ENCODE peak calls at places on chromosomes 11 and 22, in eight cellular contexts. A is psoas muscle, J is substantia nigra, B is brain microvascular endothelial cell, K is HL-60, U is caudate nucleus, W is right atrium auricular region, G is epithelial cell of prostate. V is an unnamed sample.

GRCh38 chr11:99893803-99894202 is 793.3 kb upstream of the ARHGAP42 start:
- DNase-seq in A (no peak), J (no peak), B (no peak), K (no peak), U (no peak), W (no peak), G (no peak), V (no peak)

GRCh38 chr22:30045001-30045887 is 35.0 kb upstream of the HORMAD2 start:
- DNase-seq in A (no peak), J (no peak), B (no peak), K (no peak), U (no peak), W (peak), G (no peak), V (no peak)

GRCh38 chr11:124766156-124766555 is 4.1 kb upstream of the ESAM start:
- DNase-seq in A (no peak), J (no peak), B (no peak), K (no peak), U (no peak), W (no peak), G (no peak), V (no peak)

GRCh38 chr22:24510694-24511625 is 15.8 kb downstream of the UPB1 start:
- DNase-seq in A (peak), J (no peak), B (peak), K (peak), U (no peak), W (no peak), G (no peak), V (no peak)

GRCh38 chr11:122690801-122691649 is 35.5 kb downstream of the UBASH3B start:
- DNase-seq in A (no peak), J (no peak), B (no peak), K (peak), U (no peak), W (no peak), G (no peak), V (no peak)

GRCh38 chr11:126603486-126603885 is 248.0 kb downstream of the ST3GAL4 start:
- DNase-seq in A (no peak), J (no peak), B (no peak), K (no peak), U (no peak), W (no peak), G (no peak), V (no peak)

GRCh38 chr11:44776840-44777536 is 50.2 kb downstream of the TSPAN18 start:
- DNase-seq in A (no peak), J (no peak), B (no peak), K (no peak), U (no peak), W (no peak), G (no peak), V (no peak)

GRCh38 chr22:27866136-27867091 is 52.6 kb downstream of the PITPNB start:
- DNase-seq in A (no peak), J (no peak), B (no peak), K (no peak), U (no peak), W (peak), G (peak), V (peak)

GRCh38 chr11:10927533-10927932 is 69.7 kb upstream of the ZBED5 start:
- DNase-seq in A (no peak), J (no peak), B (no peak), K (no peak), U (no peak), W (no peak), G (no peak), V (no peak)

GRCh38 chr22:29751139-29751538 is 15.7 kb downstream of the ZMAT5 start:
- DNase-seq in A (no peak), J (no peak), B (no peak), K (peak), U (no peak), W (no peak), G (no peak), V (no peak)

GRCh38 chr11:61106296-61106695 is 4.0 kb downstream of the CD5 start:
- DNase-seq in A (no peak), J (no peak), B (no peak), K (no peak), U (no peak), W (no peak), G (no peak), V (no peak)
- H3K27ac ChIP-seq in A (no peak), J (no peak), B (no peak), K (no peak), U (no peak), W (no peak), G (no peak), V (no peak)

DNA sequence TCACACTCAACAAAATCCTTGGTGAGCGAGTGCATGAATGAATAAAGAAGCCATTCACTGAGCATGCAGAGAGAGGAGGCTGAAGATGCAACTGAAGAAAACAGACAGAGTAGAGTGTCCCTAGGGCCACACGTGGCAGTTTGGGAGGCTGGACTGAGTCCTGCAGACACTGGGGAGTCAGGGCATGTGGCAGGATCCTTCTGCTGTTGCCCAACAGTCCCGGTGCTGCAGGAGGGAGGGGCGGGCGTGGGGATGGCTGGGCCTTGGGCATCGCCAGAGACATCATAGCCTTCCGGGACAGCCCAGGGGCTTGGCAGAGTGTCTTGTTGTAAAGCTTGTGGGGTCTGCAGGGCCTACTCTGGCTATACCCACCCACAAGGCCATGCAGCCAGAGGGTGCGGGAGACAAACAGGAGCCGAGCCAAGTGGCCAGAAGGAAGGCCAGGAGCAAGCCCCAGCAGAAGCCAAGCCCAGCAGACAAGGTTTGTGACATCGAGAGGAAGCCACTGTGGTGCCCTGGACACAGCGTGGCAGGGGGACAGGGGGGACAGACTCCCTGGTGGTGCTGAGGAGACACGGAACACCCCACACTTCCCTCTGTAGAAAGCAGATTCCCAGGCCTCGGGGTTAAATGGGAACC is 26.7 kb upstream of the FBLN1 start:
- DNase-seq in A (peak), J (no peak), B (no peak), K (no peak), U (no peak), W (peak), G (no peak), V (no peak)
- H3K27ac ChIP-seq in A (no peak), J (no peak), B (no peak), K (no peak), U (no peak), W (no peak), G (no peak), V (no peak)

DNA sequence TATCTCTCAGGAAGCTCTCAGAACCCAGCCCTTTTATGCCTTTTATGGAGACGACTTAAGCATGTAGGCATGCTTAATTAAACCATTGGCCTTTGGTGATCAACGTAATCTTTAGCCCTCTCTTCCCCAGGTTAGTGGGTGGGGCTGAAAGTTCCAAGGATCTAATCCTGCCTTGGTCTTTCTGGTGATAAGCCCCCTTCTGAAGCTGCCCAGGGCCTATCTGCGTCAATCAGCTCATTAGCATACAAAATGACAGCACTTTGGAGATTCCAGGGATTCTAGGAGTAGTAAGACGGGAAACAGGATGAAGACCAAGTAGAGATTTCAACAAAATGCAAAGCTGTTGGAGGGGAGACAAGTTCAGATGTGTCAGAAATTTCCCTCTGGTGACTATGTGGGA is 3.1 kb downstream of the FAM118A start:
- DNase-seq in A (no peak), J (no peak), B (no peak), K (no peak), U (no peak), W (no peak), G (no peak), V (no peak)
- H3K27ac ChIP-seq in A (no peak), J (no peak), B (no peak), K (no peak), U (no peak), W (peak), G (no peak), V (no peak)

GRCh38 chr11:63840356-63841060 is 1.6 kb downstream of the MARK2 start:
- DNase-seq in A (no peak), J (no peak), B (no peak), K (peak), U (no peak), W (no peak), G (no peak), V (no peak)
- H3K27ac ChIP-seq in A (peak), J (peak), B (no peak), K (peak), U (peak), W (peak), G (peak), V (peak)

GRCh38 chr22:32777997-32778396 is 23.5 kb upstream of the TIMP3 start:
- DNase-seq in A (no peak), J (no peak), B (no peak), K (no peak), U (no peak), W (no peak), G (no peak), V (no peak)

GRCh38 chr22:32785636-32786418 is 15.7 kb upstream of the TIMP3 start:
- DNase-seq in A (no peak), J (no peak), B (no peak), K (no peak), U (no peak), W (no peak), G (no peak), V (no peak)

GRCh38 chr22:32776800-32777199 is 24.7 kb upstream of the TIMP3 start:
- DNase-seq in A (no peak), J (no peak), B (no peak), K (peak), U (no peak), W (no peak), G (no peak), V (no peak)

GRCh38 chr22:32780726-32781310 is 20.7 kb upstream of the TIMP3 start:
- DNase-seq in A (no peak), J (no peak), B (no peak), K (no peak), U (no peak), W (no peak), G (no peak), V (no peak)

GRCh38 chr22:32781695-32782094 is 19.8 kb upstream of the TIMP3 start:
- DNase-seq in A (no peak), J (no peak), B (no peak), K (no peak), U (no peak), W (no peak), G (no peak), V (no peak)
- H3K27ac ChIP-seq in A (no peak), J (no peak), B (no peak), K (no peak), U (no peak), W (no peak), G (no peak), V (no peak)

DNA sequence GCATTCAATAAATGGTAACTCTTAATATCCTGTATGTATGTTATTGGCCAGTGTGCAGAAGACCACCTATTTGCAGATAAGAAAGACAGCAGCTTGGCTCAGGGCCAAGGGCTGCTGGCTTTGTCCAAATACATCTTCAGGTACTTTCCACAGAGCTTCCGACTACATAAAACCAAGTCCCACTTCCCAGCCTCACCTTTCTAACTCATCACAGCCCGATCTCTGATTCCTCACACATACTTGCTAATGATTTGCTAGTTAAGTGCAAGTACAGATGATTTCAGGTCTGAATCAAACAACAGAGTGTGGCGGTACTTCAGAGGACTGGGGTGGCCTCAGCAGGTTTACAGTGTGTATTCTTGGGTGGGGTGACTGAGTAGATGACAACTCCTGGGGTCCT is 120.7 kb downstream of the ME3 start:
- DNase-seq in A (no peak), J (no peak), B (no peak), K (no peak), U (no peak), W (no peak), G (no peak), V (no peak)
- H3K27ac ChIP-seq in A (peak), J (no peak), B (peak), K (no peak), U (peak), W (peak), G (peak), V (peak)

DNA sequence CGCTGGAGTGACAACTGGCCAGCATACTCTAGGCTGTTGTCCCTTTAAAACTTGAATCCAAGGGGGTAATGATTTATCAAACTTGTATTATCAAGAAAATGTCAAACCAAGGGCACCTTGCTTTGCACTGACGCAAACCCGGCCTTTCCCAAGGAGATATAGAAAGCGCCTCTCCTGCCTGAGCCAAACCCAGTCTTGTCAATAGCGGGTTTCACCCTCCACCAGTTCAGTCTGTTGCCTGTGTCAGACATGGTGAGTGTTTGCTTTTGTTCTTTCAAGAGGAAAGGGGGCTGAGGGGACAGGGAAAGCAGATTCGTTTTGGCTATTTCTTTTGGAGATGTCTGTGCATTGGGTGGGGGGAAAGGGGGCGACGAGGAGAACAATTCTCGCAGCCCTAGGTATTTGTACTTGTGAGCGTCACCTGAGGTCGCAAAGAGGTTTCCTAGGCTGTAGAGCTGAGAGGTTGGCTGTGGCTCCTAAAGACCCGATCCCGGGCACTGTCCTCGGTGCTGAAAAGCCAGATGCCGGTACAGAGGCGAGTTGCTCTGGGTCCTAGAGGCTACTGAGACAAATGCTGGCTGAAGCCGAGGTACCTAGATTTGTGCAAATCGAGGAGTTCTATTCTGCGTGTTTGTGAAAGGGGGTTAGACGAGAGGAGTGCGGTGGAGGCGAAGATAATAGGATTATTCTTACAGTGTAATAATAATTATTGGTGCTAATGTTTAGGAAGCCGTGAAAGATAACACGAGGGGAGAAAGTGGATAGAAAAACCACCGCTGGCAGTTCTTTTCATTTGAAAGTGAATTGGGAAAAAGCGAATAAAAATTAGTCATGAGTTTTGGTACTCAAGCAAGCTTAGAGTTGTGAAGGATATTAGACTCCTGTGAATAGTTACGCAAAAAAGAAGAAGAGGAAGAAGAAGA is at the start of gene SLC6A5:
- DNase-seq in A (no peak), J (no peak), B (peak), K (peak), U (no peak), W (no peak), G (no peak), V (peak)
- H3K27ac ChIP-seq in A (no peak), J (no peak), B (no peak), K (no peak), U (no peak), W (no peak), G (no peak), V (no peak)

GRCh38 chr22:49756201-49756600 is 71.5 kb downstream of the BRD1 start:
- DNase-seq in A (no peak), J (no peak), B (no peak), K (no peak), U (no peak), W (peak), G (no peak), V (no peak)
- H3K27ac ChIP-seq in A (no peak), J (no peak), B (no peak), K (no peak), U (no peak), W (no peak), G (no peak), V (no peak)